ENCODE peak calls at places on chromosome 15, in eight cellular contexts. One of them, this sample, is unnamed.

GRCh38 chr15:44633603-44634002 is 29.9 kb downstream of the SPG11 start:
- DNase-seq in AG08396: no peak
- DNase-seq in fibroblast of the aortic adventitia: peak; percentile 85
- DNase-seq in amygdala: no peak
- DNase-seq in HFF-Myc: no peak
- DNase-seq in nucleus accumbens: no peak
- DNase-seq in AG09309: peak; percentile 24
- DNase-seq in NCI-H460: peak; percentile 30
- DNase-seq in this sample: no peak

GRCh38 chr15:63197626-63198025 is 8.2 kb downstream of the RAB8B start:
- DNase-seq in AG08396: no peak
- DNase-seq in fibroblast of the aortic adventitia: no peak
- DNase-seq in amygdala: no peak
- DNase-seq in HFF-Myc: no peak
- DNase-seq in nucleus accumbens: no peak
- DNase-seq in AG09309: no peak
- DNase-seq in NCI-H460: no peak
- DNase-seq in this sample: no peak

GRCh38 chr15:91235376-91235775 is 135.3 kb downstream of the SV2B start:
- DNase-seq in AG08396: no peak
- DNase-seq in fibroblast of the aortic adventitia: no peak
- DNase-seq in amygdala: no peak
- DNase-seq in HFF-Myc: no peak
- DNase-seq in nucleus accumbens: no peak
- DNase-seq in AG09309: no peak
- DNase-seq in NCI-H460: no peak
- DNase-seq in this sample: no peak

GRCh38 chr15:39770748-39771689 is 11.6 kb downstream of the FSIP1 start:
- DNase-seq in AG08396: peak; percentile 63
- DNase-seq in fibroblast of the aortic adventitia: peak; percentile 79
- DNase-seq in amygdala: no peak
- DNase-seq in HFF-Myc: no peak
- DNase-seq in nucleus accumbens: no peak
- DNase-seq in AG09309: peak; percentile 90
- DNase-seq in NCI-H460: no peak
- DNase-seq in this sample: no peak

GRCh38 chr15:64782751-64783150 is 7.4 kb upstream of the RBPMS2 start:
- DNase-seq in AG08396: no peak
- DNase-seq in fibroblast of the aortic adventitia: no peak
- DNase-seq in amygdala: no peak
- DNase-seq in HFF-Myc: no peak
- DNase-seq in nucleus accumbens: no peak
- DNase-seq in AG09309: no peak
- DNase-seq in NCI-H460: no peak
- DNase-seq in this sample: no peak

GRCh38 chr15:60602323-60602722 is 123.4 kb upstream of the ICE2 start:
- DNase-seq in AG08396: no peak
- DNase-seq in fibroblast of the aortic adventitia: no peak
- DNase-seq in amygdala: no peak
- DNase-seq in HFF-Myc: no peak
- DNase-seq in nucleus accumbens: no peak
- DNase-seq in AG09309: no peak
- DNase-seq in NCI-H460: no peak
- DNase-seq in this sample: no peak

GRCh38 chr15:41989573-41990242 is 17.4 kb upstream of the EHD4 start:
- DNase-seq in AG08396: peak; percentile 90
- DNase-seq in fibroblast of the aortic adventitia: peak; percentile 76
- DNase-seq in amygdala: peak; percentile 63
- DNase-seq in HFF-Myc: peak; percentile 44
- DNase-seq in nucleus accumbens: peak; percentile 50
- DNase-seq in AG09309: no peak
- DNase-seq in NCI-H460: peak; percentile 67
- DNase-seq in this sample: peak; percentile 76

GRCh38 chr15:59329091-59329490 is 43.6 kb downstream of the MYO1E start:
- DNase-seq in AG08396: no peak
- DNase-seq in fibroblast of the aortic adventitia: no peak
- DNase-seq in amygdala: no peak
- DNase-seq in HFF-Myc: no peak
- DNase-seq in nucleus accumbens: no peak
- DNase-seq in AG09309: no peak
- DNase-seq in NCI-H460: no peak
- DNase-seq in this sample: no peak

GRCh38 chr15:83446417-83446816 is 724 bp upstream of the SH3GL3 start:
- DNase-seq in AG08396: no peak
- DNase-seq in fibroblast of the aortic adventitia: no peak
- DNase-seq in amygdala: no peak
- DNase-seq in HFF-Myc: no peak
- DNase-seq in nucleus accumbens: no peak
- DNase-seq in AG09309: no peak
- DNase-seq in NCI-H460: no peak
- DNase-seq in this sample: no peak

GRCh38 chr15:63905558-63906265 is 72.0 kb upstream of the HERC1 start:
- DNase-seq in AG08396: no peak
- DNase-seq in fibroblast of the aortic adventitia: no peak
- DNase-seq in amygdala: no peak
- DNase-seq in HFF-Myc: no peak
- DNase-seq in nucleus accumbens: no peak
- DNase-seq in AG09309: no peak
- DNase-seq in NCI-H460: no peak
- DNase-seq in this sample: no peak

GRCh38 chr15:70376031-70376928 is 278.6 kb upstream of the TLE3 start:
- DNase-seq in AG08396: no peak
- DNase-seq in fibroblast of the aortic adventitia: no peak
- DNase-seq in amygdala: no peak
- DNase-seq in HFF-Myc: no peak
- DNase-seq in nucleus accumbens: no peak
- DNase-seq in AG09309: no peak
- DNase-seq in NCI-H460: no peak
- DNase-seq in this sample: no peak

GRCh38 chr15:78761891-78762385 is 49.3 kb downstream of the ADAMTS7 start:
- DNase-seq in AG08396: no peak
- DNase-seq in fibroblast of the aortic adventitia: no peak
- DNase-seq in amygdala: no peak
- DNase-seq in HFF-Myc: no peak
- DNase-seq in nucleus accumbens: no peak
- DNase-seq in AG09309: no peak
- DNase-seq in NCI-H460: no peak
- DNase-seq in this sample: no peak

GRCh38 chr15:42097018-42097417 is 2.7 kb upstream of the PLA2G4D start:
- DNase-seq in AG08396: no peak
- DNase-seq in fibroblast of the aortic adventitia: no peak
- DNase-seq in amygdala: no peak
- DNase-seq in HFF-Myc: no peak
- DNase-seq in nucleus accumbens: no peak
- DNase-seq in AG09309: no peak
- DNase-seq in NCI-H460: no peak
- DNase-seq in this sample: no peak

GRCh38 chr15:50164458-50164857 is 17.5 kb upstream of the SLC27A2 start:
- DNase-seq in AG08396: no peak
- DNase-seq in fibroblast of the aortic adventitia: no peak
- DNase-seq in amygdala: no peak
- DNase-seq in HFF-Myc: no peak
- DNase-seq in nucleus accumbens: no peak
- DNase-seq in AG09309: no peak
- DNase-seq in NCI-H460: no peak
- DNase-seq in this sample: no peak

GRCh38 chr15:25501828-25502446 is 63.1 kb upstream of the UBE3A start:
- DNase-seq in AG08396: peak; percentile 26
- DNase-seq in fibroblast of the aortic adventitia: peak; percentile 51
- DNase-seq in amygdala: no peak
- DNase-seq in HFF-Myc: peak; percentile 20
- DNase-seq in nucleus accumbens: no peak
- DNase-seq in AG09309: peak; percentile 17
- DNase-seq in NCI-H460: no peak
- DNase-seq in this sample: peak; percentile 28

GRCh38 chr15:59174846-59175831 is 31.5 kb upstream of the LDHAL6B start:
- DNase-seq in AG08396: peak; percentile 66
- DNase-seq in fibroblast of the aortic adventitia: peak; percentile 88
- DNase-seq in amygdala: peak; percentile 44
- DNase-seq in HFF-Myc: peak; percentile 56
- DNase-seq in nucleus accumbens: peak; percentile 15
- DNase-seq in AG09309: peak; percentile 28
- DNase-seq in NCI-H460: peak; percentile 58
- DNase-seq in this sample: peak; percentile 78

GRCh38 chr15:31267161-31268107 is 59.2 kb upstream of the KLF13 start:
- DNase-seq in AG08396: no peak
- DNase-seq in fibroblast of the aortic adventitia: no peak
- DNase-seq in amygdala: no peak
- DNase-seq in HFF-Myc: no peak
- DNase-seq in nucleus accumbens: no peak
- DNase-seq in AG09309: no peak
- DNase-seq in NCI-H460: no peak
- DNase-seq in this sample: no peak

GRCh38 chr15:22947101-22948000 is 32.8 kb downstream of the CYFIP1 start:
- DNase-seq in AG08396: no peak
- DNase-seq in fibroblast of the aortic adventitia: no peak
- DNase-seq in amygdala: no peak
- DNase-seq in HFF-Myc: no peak
- DNase-seq in nucleus accumbens: no peak
- DNase-seq in AG09309: no peak
- DNase-seq in NCI-H460: no peak
- DNase-seq in this sample: no peak

GRCh38 chr15:96586901-96587300 is 256.4 kb downstream of the NR2F2 start:
- DNase-seq in AG08396: no peak
- DNase-seq in fibroblast of the aortic adventitia: no peak
- DNase-seq in amygdala: no peak
- DNase-seq in HFF-Myc: no peak
- DNase-seq in nucleus accumbens: no peak
- DNase-seq in AG09309: no peak
- DNase-seq in NCI-H460: no peak
- DNase-seq in this sample: no peak

GRCh38 chr15:62845239-62846126 is 197.1 kb upstream of the TPM1 start:
- DNase-seq in AG08396: peak; percentile 20
- DNase-seq in fibroblast of the aortic adventitia: peak; percentile 16
- DNase-seq in amygdala: no peak
- DNase-seq in HFF-Myc: no peak
- DNase-seq in nucleus accumbens: no peak
- DNase-seq in AG09309: no peak
- DNase-seq in NCI-H460: no peak
- DNase-seq in this sample: no peak

GRCh38 chr15:31437686-31438085 is 111.1 kb downstream of the KLF13 start:
- DNase-seq in AG08396: no peak
- DNase-seq in fibroblast of the aortic adventitia: no peak
- DNase-seq in amygdala: no peak
- DNase-seq in HFF-Myc: no peak
- DNase-seq in nucleus accumbens: no peak
- DNase-seq in AG09309: no peak
- DNase-seq in NCI-H460: no peak
- DNase-seq in this sample: no peak

GRCh38 chr15:78620839-78621421 is at the start of gene CHRNA3:
- DNase-seq in AG08396: no peak
- DNase-seq in fibroblast of the aortic adventitia: no peak
- DNase-seq in amygdala: no peak
- DNase-seq in HFF-Myc: no peak
- DNase-seq in nucleus accumbens: no peak
- DNase-seq in AG09309: no peak
- DNase-seq in NCI-H460: no peak
- DNase-seq in this sample: no peak

GRCh38 chr15:94119215-94119815 is 112.0 kb upstream of the MCTP2 start:
- DNase-seq in AG08396: no peak
- DNase-seq in fibroblast of the aortic adventitia: peak; percentile 31
- DNase-seq in amygdala: no peak
- DNase-seq in HFF-Myc: no peak
- DNase-seq in nucleus accumbens: no peak
- DNase-seq in AG09309: no peak
- DNase-seq in NCI-H460: no peak
- DNase-seq in this sample: peak; percentile 15

GRCh38 chr15:68420186-68420684 is 11.7 kb downstream of the ITGA11 start:
- DNase-seq in AG08396: no peak
- DNase-seq in fibroblast of the aortic adventitia: no peak
- DNase-seq in amygdala: no peak
- DNase-seq in HFF-Myc: no peak
- DNase-seq in nucleus accumbens: no peak
- DNase-seq in AG09309: no peak
- DNase-seq in NCI-H460: no peak
- DNase-seq in this sample: no peak

GRCh38 chr15:92907880-92908279 is 7.8 kb downstream of the CHD2 start:
- DNase-seq in AG08396: peak; percentile 50
- DNase-seq in fibroblast of the aortic adventitia: peak; percentile 93
- DNase-seq in amygdala: no peak
- DNase-seq in HFF-Myc: no peak
- DNase-seq in nucleus accumbens: no peak
- DNase-seq in AG09309: peak; percentile 75
- DNase-seq in NCI-H460: no peak
- DNase-seq in this sample: peak; percentile 40

GRCh38 chr15:38071211-38071972 is 137.0 kb downstream of the TMCO5A start:
- DNase-seq in AG08396: no peak
- DNase-seq in fibroblast of the aortic adventitia: no peak
- DNase-seq in amygdala: no peak
- DNase-seq in HFF-Myc: no peak
- DNase-seq in nucleus accumbens: no peak
- DNase-seq in AG09309: no peak
- DNase-seq in NCI-H460: no peak
- DNase-seq in this sample: no peak

GRCh38 chr15:23035964-23036566 is 3.3 kb downstream of the TUBGCP5 start:
- DNase-seq in AG08396: peak; percentile 75
- DNase-seq in fibroblast of the aortic adventitia: peak; percentile 55
- DNase-seq in amygdala: no peak
- DNase-seq in HFF-Myc: peak; percentile 61
- DNase-seq in nucleus accumbens: no peak
- DNase-seq in AG09309: no peak
- DNase-seq in NCI-H460: peak; percentile 43
- DNase-seq in this sample: no peak

GRCh38 chr15:40790723-40791122 is 16.2 kb upstream of the ZFYVE19 start:
- DNase-seq in AG08396: no peak
- DNase-seq in fibroblast of the aortic adventitia: peak; percentile 12
- DNase-seq in amygdala: no peak
- DNase-seq in HFF-Myc: no peak
- DNase-seq in nucleus accumbens: no peak
- DNase-seq in AG09309: no peak
- DNase-seq in NCI-H460: no peak
- DNase-seq in this sample: no peak